ENCODE peak calls at places on chromosomes 11 and 22, in eight cellular contexts. One of them, this sample, is unnamed.

GRCh38 chr22:39223091-39223710 is 21.6 kb downstream of the PDGFB start:
- DNase-seq in CD8-positive, alpha-beta T cell: no peak
- DNase-seq in OCI-LY7: no peak
- DNase-seq in thoracic aorta: no peak
- DNase-seq in BE2C: no peak
- DNase-seq in lung: no peak
- DNase-seq in adrenal gland: no peak
- DNase-seq in uterus: no peak
- DNase-seq in this sample: no peak

GRCh38 chr11:76185511-76185910 is 20.8 kb downstream of the WNT11 start:
- DNase-seq in CD8-positive, alpha-beta T cell: no peak
- DNase-seq in OCI-LY7: no peak
- DNase-seq in thoracic aorta: no peak
- DNase-seq in BE2C: no peak
- DNase-seq in lung: no peak
- DNase-seq in adrenal gland: no peak
- DNase-seq in uterus: no peak
- DNase-seq in this sample: no peak

GRCh38 chr11:77082838-77083552 is 16.2 kb downstream of the CAPN5 start:
- DNase-seq in CD8-positive, alpha-beta T cell: peak; percentile 46
- DNase-seq in OCI-LY7: no peak
- DNase-seq in thoracic aorta: no peak
- DNase-seq in BE2C: peak; percentile 71
- DNase-seq in lung: no peak
- DNase-seq in adrenal gland: peak; percentile 89
- DNase-seq in uterus: peak; percentile 47
- DNase-seq in this sample: no peak

GRCh38 chr11:94400839-94401772 is at the start of gene GPR83:
- DNase-seq in CD8-positive, alpha-beta T cell: no peak
- DNase-seq in OCI-LY7: no peak
- DNase-seq in thoracic aorta: no peak
- DNase-seq in BE2C: peak; percentile 61
- DNase-seq in lung: no peak
- DNase-seq in adrenal gland: peak; percentile 56
- DNase-seq in uterus: no peak
- DNase-seq in this sample: peak; percentile 56

GRCh38 chr11:19398772-19399542 is 158.2 kb upstream of the E2F8 start:
- DNase-seq in CD8-positive, alpha-beta T cell: no peak
- DNase-seq in OCI-LY7: no peak
- DNase-seq in thoracic aorta: no peak
- DNase-seq in BE2C: no peak
- DNase-seq in lung: no peak
- DNase-seq in adrenal gland: peak; percentile 86
- DNase-seq in uterus: peak; percentile 33
- DNase-seq in this sample: no peak

GRCh38 chr11:70335511-70335910 is 62.8 kb upstream of the CTTN start:
- DNase-seq in CD8-positive, alpha-beta T cell: no peak
- DNase-seq in OCI-LY7: no peak
- DNase-seq in thoracic aorta: no peak
- DNase-seq in BE2C: no peak
- DNase-seq in lung: no peak
- DNase-seq in adrenal gland: peak; percentile 46
- DNase-seq in uterus: no peak
- DNase-seq in this sample: no peak

GRCh38 chr11:123493393-123494063 is 63.5 kb downstream of the GRAMD1B start:
- DNase-seq in CD8-positive, alpha-beta T cell: no peak
- DNase-seq in OCI-LY7: no peak
- DNase-seq in thoracic aorta: no peak
- DNase-seq in BE2C: no peak
- DNase-seq in lung: no peak
- DNase-seq in adrenal gland: peak; percentile 31
- DNase-seq in uterus: no peak
- DNase-seq in this sample: no peak

GRCh38 chr11:120985718-120986569 is 38.0 kb upstream of the TBCEL start:
- DNase-seq in CD8-positive, alpha-beta T cell: peak; percentile 2
- DNase-seq in OCI-LY7: no peak
- DNase-seq in thoracic aorta: no peak
- DNase-seq in BE2C: peak; percentile 84
- DNase-seq in lung: peak; percentile 54
- DNase-seq in adrenal gland: peak; percentile 80
- DNase-seq in uterus: peak; percentile 34
- DNase-seq in this sample: peak; percentile 72

DNA sequence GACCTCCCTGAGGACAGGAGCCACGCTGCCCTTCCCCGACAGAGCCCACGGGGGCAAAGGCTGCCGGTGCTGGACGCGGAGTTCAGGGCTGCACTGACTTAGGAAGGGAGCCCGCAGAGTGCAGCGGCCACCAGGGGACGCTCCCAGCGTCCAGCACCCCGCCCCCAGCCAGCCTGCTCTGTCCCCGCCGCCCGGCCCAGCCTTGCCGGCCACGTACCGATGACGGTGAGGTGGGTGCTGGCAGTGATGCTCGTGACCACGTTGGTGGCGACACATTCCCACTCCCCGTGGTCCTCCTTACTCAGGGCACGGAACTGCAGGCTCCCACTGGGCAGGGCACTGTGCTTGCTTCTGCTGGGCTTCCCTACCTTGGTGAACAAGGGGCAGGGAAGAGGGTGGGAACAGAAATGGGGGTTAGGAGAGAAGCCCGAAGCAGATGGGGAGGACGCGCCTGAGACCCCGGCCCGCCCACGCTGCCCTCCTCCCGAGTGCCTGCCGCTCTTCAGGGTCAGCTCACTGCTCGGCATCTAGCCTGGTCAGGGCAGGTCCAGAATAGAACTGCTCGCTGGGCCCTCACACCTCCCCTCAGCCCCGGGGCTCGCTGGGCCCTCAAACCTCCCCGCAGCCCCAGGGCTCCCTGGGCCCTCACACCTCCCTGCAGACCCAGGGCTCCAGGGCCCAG is 25.9 kb downstream of the IGSF9B start:
- DNase-seq in CD8-positive, alpha-beta T cell: no peak
- DNase-seq in OCI-LY7: no peak
- DNase-seq in thoracic aorta: no peak
- DNase-seq in BE2C: peak; percentile 85
- DNase-seq in lung: no peak
- DNase-seq in adrenal gland: no peak
- DNase-seq in uterus: no peak
- DNase-seq in this sample: no peak
- TF ChIP-seq CTCF in CD8-positive, alpha-beta T cell: no peak
- TF ChIP-seq CTCF in OCI-LY7: no peak
- TF ChIP-seq CTCF in thoracic aorta: peak; percentile 39
- TF ChIP-seq CTCF in BE2C: peak; percentile 80
- TF ChIP-seq CTCF in lung: no peak
- TF ChIP-seq CTCF in adrenal gland: peak; percentile 24
- TF ChIP-seq CTCF in uterus: peak; percentile 20
- TF ChIP-seq CTCF in this sample: no peak

DNA sequence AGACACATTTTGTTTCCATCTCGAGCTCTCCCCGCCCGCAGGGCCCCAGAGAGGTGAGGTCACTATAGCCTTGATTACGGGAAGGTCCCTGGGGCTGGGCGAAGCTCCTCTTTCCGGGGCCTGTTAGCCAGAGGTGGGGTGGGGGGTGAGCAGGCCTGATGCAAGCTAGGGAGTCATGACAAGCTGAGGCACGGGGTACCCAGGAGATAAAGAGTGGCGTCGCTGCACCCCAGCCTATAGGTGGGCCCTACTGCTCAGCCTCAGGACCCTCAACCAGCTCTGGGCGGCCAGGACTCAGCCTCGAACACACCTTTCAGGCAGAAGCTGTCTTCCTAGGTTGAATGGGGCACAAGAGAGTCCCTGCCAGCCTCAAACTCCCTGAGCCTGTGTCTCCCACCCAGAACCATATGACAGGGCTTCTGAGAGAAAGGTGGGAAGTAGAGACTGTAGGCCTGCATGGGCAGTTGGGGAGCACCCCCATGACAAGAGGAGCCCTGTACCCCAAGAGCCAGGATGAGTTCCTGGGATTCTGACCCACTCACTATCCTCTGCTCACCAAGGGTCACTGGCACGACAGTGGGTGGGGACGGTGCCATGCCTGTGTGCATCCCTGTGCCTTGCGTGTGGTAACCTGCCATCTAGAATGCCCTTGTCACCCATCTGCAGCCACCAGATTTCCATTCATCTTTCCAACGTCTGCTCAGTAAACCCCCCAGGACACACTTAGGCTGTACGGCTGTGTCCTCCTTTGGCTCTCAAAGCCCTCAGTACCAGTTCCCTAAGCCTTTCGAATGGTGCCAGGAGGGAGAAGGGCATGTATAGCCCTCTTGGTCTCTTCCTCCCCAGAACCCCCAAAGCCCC is 34.7 kb downstream of the KCNQ1OT1 start:
- DNase-seq in CD8-positive, alpha-beta T cell: no peak
- DNase-seq in OCI-LY7: no peak
- DNase-seq in thoracic aorta: no peak
- DNase-seq in BE2C: no peak
- DNase-seq in lung: no peak
- DNase-seq in adrenal gland: peak; percentile 56
- DNase-seq in uterus: no peak
- DNase-seq in this sample: no peak
- H3K9me3 ChIP-seq in CD8-positive, alpha-beta T cell: no peaks in the 10 kb centered on the region
- H3K9me3 ChIP-seq in OCI-LY7: no peaks in the 10 kb centered on the region
- H3K9me3 ChIP-seq in thoracic aorta: peaks cover 11% of the 10 kb centered on the region
- H3K9me3 ChIP-seq in BE2C: no peaks in the 10 kb centered on the region
- H3K9me3 ChIP-seq in lung: peaks cover 21% of the 10 kb centered on the region
- H3K9me3 ChIP-seq in adrenal gland: no peaks in the 10 kb centered on the region
- H3K9me3 ChIP-seq in uterus: peaks cover 4% of the 10 kb centered on the region
- H3K9me3 ChIP-seq in this sample: peaks cover 41% of the 10 kb centered on the region

GRCh38 chr22:18021431-18021830 is 2.9 kb downstream of the MICAL3 start:
- DNase-seq in CD8-positive, alpha-beta T cell: no peak
- DNase-seq in OCI-LY7: no peak
- DNase-seq in thoracic aorta: no peak
- DNase-seq in BE2C: no peak
- DNase-seq in lung: no peak
- DNase-seq in adrenal gland: no peak
- DNase-seq in uterus: no peak
- DNase-seq in this sample: no peak

GRCh38 chr22:18023509-18024275 is 669 bp downstream of the MICAL3 start:
- DNase-seq in CD8-positive, alpha-beta T cell: no peak
- DNase-seq in OCI-LY7: peak; percentile 67
- DNase-seq in thoracic aorta: peak; percentile 43
- DNase-seq in BE2C: peak; percentile 84
- DNase-seq in lung: peak; percentile 36
- DNase-seq in adrenal gland: peak; percentile 92
- DNase-seq in uterus: peak; percentile 80
- DNase-seq in this sample: peak; percentile 67

GRCh38 chr22:18022851-18023250 is 1.5 kb downstream of the MICAL3 start:
- DNase-seq in CD8-positive, alpha-beta T cell: no peak
- DNase-seq in OCI-LY7: no peak
- DNase-seq in thoracic aorta: no peak
- DNase-seq in BE2C: no peak
- DNase-seq in lung: no peak
- DNase-seq in adrenal gland: no peak
- DNase-seq in uterus: no peak
- DNase-seq in this sample: no peak

GRCh38 chr22:18024276-18024939 is at the start of gene MICAL3:
- DNase-seq in CD8-positive, alpha-beta T cell: peak; percentile 50
- DNase-seq in OCI-LY7: peak; percentile 88
- DNase-seq in thoracic aorta: no peak
- DNase-seq in BE2C: peak; percentile 81
- DNase-seq in lung: peak; percentile 37
- DNase-seq in adrenal gland: peak; percentile 65
- DNase-seq in uterus: peak; percentile 68
- DNase-seq in this sample: peak; percentile 44

DNA sequence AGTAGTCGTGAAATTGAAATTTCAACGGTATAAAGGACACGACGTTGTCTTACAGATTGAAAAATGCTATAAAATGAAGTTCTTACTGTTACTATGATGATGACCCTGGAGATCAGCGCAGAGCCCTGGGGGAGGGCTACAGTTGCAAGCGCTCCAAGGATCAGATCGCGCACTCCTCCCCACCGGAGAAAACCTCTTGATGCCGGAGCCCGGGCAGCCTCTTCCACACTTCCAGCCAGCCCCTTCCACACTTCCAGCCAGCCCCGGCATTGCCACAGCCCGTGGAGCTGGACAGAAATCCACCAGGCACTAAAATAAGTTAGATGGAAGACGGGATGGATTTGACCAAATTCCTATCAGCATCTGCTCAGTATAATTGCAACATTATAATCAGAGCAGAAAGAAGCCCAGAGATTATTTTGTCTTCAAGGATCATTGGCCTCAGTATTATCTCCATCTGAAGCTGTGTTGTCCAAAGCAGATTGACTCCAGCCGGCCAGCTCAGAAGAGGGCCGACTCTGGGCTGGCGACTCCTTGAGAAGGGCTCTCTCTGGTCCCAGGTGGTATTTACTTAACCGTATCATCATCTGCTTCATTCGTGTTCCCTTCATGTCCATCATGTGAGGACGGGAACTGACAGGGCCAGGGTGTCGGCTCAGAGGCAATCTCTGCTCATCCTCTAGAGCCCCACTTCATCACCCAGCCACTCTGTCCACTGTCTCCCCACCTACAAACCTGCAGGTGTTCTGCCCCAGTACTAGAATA is 777 bp upstream of the MICAL3 start:
- DNase-seq in CD8-positive, alpha-beta T cell: no peak
- DNase-seq in OCI-LY7: peak; percentile 35
- DNase-seq in thoracic aorta: no peak
- DNase-seq in BE2C: no peak
- DNase-seq in lung: no peak
- DNase-seq in adrenal gland: no peak
- DNase-seq in uterus: no peak
- DNase-seq in this sample: no peak
- H3K4me3 ChIP-seq in CD8-positive, alpha-beta T cell: no peak overlapping the region
- H3K4me3 ChIP-seq in OCI-LY7: peak overlapping the region; percentile 68
- H3K4me3 ChIP-seq in thoracic aorta: peak overlapping the region; percentile 95
- H3K4me3 ChIP-seq in BE2C: peak overlapping the region; percentile 87
- H3K4me3 ChIP-seq in lung: peak overlapping the region; percentile 8
- H3K4me3 ChIP-seq in adrenal gland: no peak overlapping the region
- H3K4me3 ChIP-seq in uterus: peak overlapping the region; percentile 33
- H3K4me3 ChIP-seq in this sample: peak overlapping the region; percentile 4

GRCh38 chr11:65595921-65596281 is 301 bp upstream of the KCNK7 start:
- DNase-seq in CD8-positive, alpha-beta T cell: no peak
- DNase-seq in OCI-LY7: no peak
- DNase-seq in thoracic aorta: no peak
- DNase-seq in BE2C: no peak
- DNase-seq in lung: no peak
- DNase-seq in adrenal gland: no peak
- DNase-seq in uterus: no peak
- DNase-seq in this sample: no peak

GRCh38 chr11:65592840-65593517 is 2.6 kb downstream of the KCNK7 start:
- DNase-seq in CD8-positive, alpha-beta T cell: no peak
- DNase-seq in OCI-LY7: no peak
- DNase-seq in thoracic aorta: no peak
- DNase-seq in BE2C: no peak
- DNase-seq in lung: no peak
- DNase-seq in adrenal gland: no peak
- DNase-seq in uterus: no peak
- DNase-seq in this sample: no peak

GRCh38 chr11:65594991-65595920 is at the start of gene KCNK7:
- DNase-seq in CD8-positive, alpha-beta T cell: no peak
- DNase-seq in OCI-LY7: no peak
- DNase-seq in thoracic aorta: no peak
- DNase-seq in BE2C: no peak
- DNase-seq in lung: no peak
- DNase-seq in adrenal gland: no peak
- DNase-seq in uterus: no peak
- DNase-seq in this sample: no peak

GRCh38 chr11:65591939-65592814 is 3.4 kb downstream of the KCNK7 start:
- DNase-seq in CD8-positive, alpha-beta T cell: no peak
- DNase-seq in OCI-LY7: no peak
- DNase-seq in thoracic aorta: no peak
- DNase-seq in BE2C: no peak
- DNase-seq in lung: no peak
- DNase-seq in adrenal gland: no peak
- DNase-seq in uterus: no peak
- DNase-seq in this sample: peak; percentile 68

DNA sequence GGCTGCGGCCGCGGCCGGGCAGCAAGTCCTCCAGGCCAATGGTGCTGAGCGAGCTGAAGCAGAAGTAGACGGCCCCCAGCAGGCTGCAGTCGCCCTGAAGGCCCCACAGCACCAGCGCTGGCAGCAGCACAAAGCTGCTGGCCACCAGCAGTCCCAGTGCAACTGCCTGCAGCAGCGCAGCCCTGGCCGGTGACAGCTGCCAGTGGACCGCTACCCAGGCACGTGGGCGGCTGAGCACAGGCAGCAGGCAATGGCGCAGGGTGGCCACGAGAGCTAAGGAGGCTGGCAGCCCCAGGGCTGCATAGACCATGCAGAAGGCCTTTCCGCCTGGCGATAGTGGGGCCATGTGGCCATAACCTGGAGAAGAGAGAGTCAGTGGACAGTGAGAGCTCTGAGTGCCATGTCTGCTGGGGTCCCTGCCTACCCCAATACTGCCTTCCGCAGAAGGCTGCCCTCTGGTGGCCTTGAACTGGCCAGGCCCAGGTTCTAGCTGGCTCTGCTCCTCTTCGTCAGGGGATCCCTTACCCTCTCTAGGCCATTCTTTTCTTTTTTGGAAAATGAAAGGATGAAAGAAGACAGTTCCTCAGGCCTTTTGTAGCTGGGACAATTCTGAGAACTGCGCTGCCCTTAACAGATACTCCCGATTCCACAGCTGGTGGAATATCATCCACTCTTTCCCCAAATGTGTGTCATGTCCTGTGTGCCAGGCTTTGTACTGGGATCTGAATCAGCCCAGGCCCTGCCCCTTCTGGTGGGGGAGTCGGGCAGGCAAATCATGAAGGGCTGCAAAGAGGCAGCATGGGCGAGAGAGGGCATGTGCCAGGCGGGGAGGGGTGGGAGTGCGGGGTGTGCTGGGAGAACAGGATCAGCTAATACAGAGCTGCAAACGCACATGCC is 1.8 kb downstream of the KCNK7 start:
- DNase-seq in CD8-positive, alpha-beta T cell: no peak
- DNase-seq in OCI-LY7: peak; percentile 53
- DNase-seq in thoracic aorta: no peak
- DNase-seq in BE2C: peak; percentile 64
- DNase-seq in lung: no peak
- DNase-seq in adrenal gland: peak; percentile 77
- DNase-seq in uterus: no peak
- DNase-seq in this sample: peak; percentile 54
- TF ChIP-seq CTCF in CD8-positive, alpha-beta T cell: peak; percentile 59
- TF ChIP-seq CTCF in OCI-LY7: peak; percentile 79
- TF ChIP-seq CTCF in thoracic aorta: peak; percentile 74
- TF ChIP-seq CTCF in BE2C: peak; percentile 66
- TF ChIP-seq CTCF in lung: peak; percentile 22
- TF ChIP-seq CTCF in adrenal gland: peak; percentile 44
- TF ChIP-seq CTCF in uterus: peak; percentile 53
- TF ChIP-seq CTCF in this sample: peak; percentile 64